ENCODE peak calls at places on chromosomes 5 and 9, in ten cellular contexts. Z, X, D, M, O, P, J, W, Q and V are unnamed samples.
A peak's percentile ranks its signal among the peaks of the same experiment; 100 is the strongest.

GRCh38 chr5:127046343-127047072 is 16.1 kb upstream of the MARCHF3 start:
- ATAC-seq in Z (no peak), X (no peak), D (no peak), M (no peak), O (no peak), P (no peak), J (no peak), W (no peak), Q (no peak), V (no peak)

GRCh38 chr5:27511061-27511460 is 472.7 kb upstream of the CDH9 start:
- ATAC-seq in Z (no peak), X (no peak), D (no peak), M (no peak), O (no peak), P (no peak), J (no peak), W (no peak), Q (no peak), V (no peak)

GRCh38 chr5:73999306-73999705 is 373.3 kb downstream of the ARHGEF28 start:
- ATAC-seq in Z (no peak), X (no peak), D (no peak), M (no peak), O (no peak), P (no peak), J (no peak), W (no peak), Q (no peak), V (no peak)

GRCh38 chr5:112648264-112648663 is 89.4 kb upstream of the APC start:
- ATAC-seq in Z (no peak), X (no peak), D (no peak), M (no peak), O (no peak), P (peak; percentile 60), J (no peak), W (no peak), Q (no peak), V (no peak)

GRCh38 chr5:176817369-176817841 is 7.0 kb downstream of the UNC5A start:
- ATAC-seq in Z (no peak), X (no peak), D (peak; percentile 29), M (no peak), O (peak; percentile 53), P (peak; percentile 17), J (no peak), W (no peak), Q (no peak), V (no peak)

GRCh38 chr9:130997925-130998595 is 10.9 kb upstream of the LAMC3 start:
- ATAC-seq in Z (peak; percentile 85), X (peak; percentile 66), D (peak; percentile 95), M (peak; percentile 52), O (no peak), P (peak; percentile 79), J (peak; percentile 92), W (no peak), Q (peak; percentile 58), V (peak; percentile 48)

GRCh38 chr5:129382921-129383672 is 77.0 kb upstream of the ADAMTS19 start:
- ATAC-seq in Z (no peak), X (no peak), D (no peak), M (no peak), O (no peak), P (no peak), J (no peak), W (no peak), Q (no peak), V (no peak)

GRCh38 chr5:7686794-7687193 is 164.1 kb downstream of the CFAP90 start:
- ATAC-seq in Z (no peak), X (no peak), D (no peak), M (no peak), O (no peak), P (no peak), J (no peak), W (no peak), Q (no peak), V (no peak)

GRCh38 chr5:181166812-181167733 is 19.7 kb downstream of the OR2V2 start:
- ATAC-seq in Z (no peak), X (no peak), D (no peak), M (no peak), O (no peak), P (no peak), J (no peak), W (no peak), Q (no peak), V (no peak)

GRCh38 chr9:105262497-105262896 is 18.0 kb downstream of the SLC44A1 start:
- ATAC-seq in Z (peak; percentile 87), X (no peak), D (no peak), M (no peak), O (no peak), P (no peak), J (no peak), W (no peak), Q (no peak), V (no peak)